ENCODE peak calls at places on chromosome X, in four cellular contexts. One of them, this sample, is unnamed.

GRCh38 chrX:44872319-44872816 is 620 bp upstream of the KDM6A start:
- DNase-seq in neural progenitor cell: no peak
- DNase-seq in ascending aorta: peak; percentile 71
- DNase-seq in NB4: no peak
- DNase-seq in this sample: no peak

GRCh38 chrX:16479206-16479869 is 170.6 kb upstream of the S100G start:
- DNase-seq in neural progenitor cell: no peak
- DNase-seq in ascending aorta: no peak
- DNase-seq in NB4: no peak
- DNase-seq in this sample: no peak

GRCh38 chrX:107324493-107325310 is 118.3 kb downstream of the DNAAF6 start:
- DNase-seq in neural progenitor cell: peak; percentile 89
- DNase-seq in ascending aorta: no peak
- DNase-seq in NB4: peak; percentile 38
- DNase-seq in this sample: peak; percentile 71

GRCh38 chrX:54921427-54922021 is 900 bp downstream of the TRO start:
- DNase-seq in neural progenitor cell: peak; percentile 92
- DNase-seq in ascending aorta: no peak
- DNase-seq in NB4: no peak
- DNase-seq in this sample: no peak

GRCh38 chrX:16081357-16081756 is 42.0 kb upstream of the GRPR start:
- DNase-seq in neural progenitor cell: no peak
- DNase-seq in ascending aorta: no peak
- DNase-seq in NB4: no peak
- DNase-seq in this sample: no peak

GRCh38 chrX:137748827-137749226 is 182.9 kb downstream of the ZIC3 start:
- DNase-seq in neural progenitor cell: peak; percentile 51
- DNase-seq in ascending aorta: no peak
- DNase-seq in NB4: no peak
- DNase-seq in this sample: peak; percentile 47

GRCh38 chrX:68822641-68823410 is 6.0 kb upstream of the EFNB1 start:
- DNase-seq in neural progenitor cell: peak; percentile 72
- DNase-seq in ascending aorta: peak; percentile 67
- DNase-seq in NB4: peak; percentile 54
- DNase-seq in this sample: peak; percentile 85

GRCh38 chrX:40573763-40574162 is 7.0 kb upstream of the ATP6AP2 start:
- DNase-seq in neural progenitor cell: no peak
- DNase-seq in ascending aorta: no peak
- DNase-seq in NB4: peak; percentile 57
- DNase-seq in this sample: peak; percentile 48

GRCh38 chrX:95875661-95876060 is 809.0 kb upstream of the DIAPH2 start:
- DNase-seq in neural progenitor cell: no peak
- DNase-seq in ascending aorta: no peak
- DNase-seq in NB4: no peak
- DNase-seq in this sample: no peak

GRCh38 chrX:24357101-24357500 is 3.3 kb upstream of the SUPT20HL1 start:
- DNase-seq in neural progenitor cell: no peak
- DNase-seq in ascending aorta: no peak
- DNase-seq in NB4: no peak
- DNase-seq in this sample: no peak

GRCh38 chrX:74449322-74449936 is 28.1 kb downstream of the SLC16A2 start:
- DNase-seq in neural progenitor cell: no peak
- DNase-seq in ascending aorta: no peak
- DNase-seq in NB4: peak; percentile 46
- DNase-seq in this sample: no peak

GRCh38 chrX:33106737-33107136 is 104.6 kb downstream of the DMD start:
- DNase-seq in neural progenitor cell: no peak
- DNase-seq in ascending aorta: no peak
- DNase-seq in NB4: no peak
- DNase-seq in this sample: no peak

GRCh38 chrX:85243155-85243554 is 424 bp downstream of the SATL1 start:
- DNase-seq in neural progenitor cell: no peak
- DNase-seq in ascending aorta: no peak
- DNase-seq in NB4: no peak
- DNase-seq in this sample: no peak

GRCh38 chrX:101206471-101206870 is 13.1 kb upstream of the DRP2 start:
- DNase-seq in neural progenitor cell: peak; percentile 9
- DNase-seq in ascending aorta: no peak
- DNase-seq in NB4: peak; percentile 48
- DNase-seq in this sample: peak; percentile 27

GRCh38 chrX:11105080-11105479 is 6.1 kb upstream of the HCCS start:
- DNase-seq in neural progenitor cell: no peak
- DNase-seq in ascending aorta: no peak
- DNase-seq in NB4: no peak
- DNase-seq in this sample: no peak

GRCh38 chrX:39201305-39201990 is 400.2 kb downstream of the MID1IP1 start:
- DNase-seq in neural progenitor cell: no peak
- DNase-seq in ascending aorta: no peak
- DNase-seq in NB4: peak; percentile 28
- DNase-seq in this sample: no peak

GRCh38 chrX:152895724-152896420 is 2.0 kb upstream of the ZNF185 start:
- DNase-seq in neural progenitor cell: no peak
- DNase-seq in ascending aorta: no peak
- DNase-seq in NB4: no peak
- DNase-seq in this sample: no peak

GRCh38 chrX:46294234-46294633 is 251.0 kb downstream of the ZNF674 start:
- DNase-seq in neural progenitor cell: no peak
- DNase-seq in ascending aorta: no peak
- DNase-seq in NB4: no peak
- DNase-seq in this sample: no peak

GRCh38 chrX:47030339-47030738 is 47.9 kb upstream of the RGN start:
- DNase-seq in neural progenitor cell: peak; percentile 73
- DNase-seq in ascending aorta: no peak
- DNase-seq in NB4: peak; percentile 67
- DNase-seq in this sample: peak; percentile 67

GRCh38 chrX:51803833-51804232 is 60.6 kb downstream of the GSPT2 start:
- DNase-seq in neural progenitor cell: no peak
- DNase-seq in ascending aorta: no peak
- DNase-seq in NB4: no peak
- DNase-seq in this sample: no peak

GRCh38 chrX:51798701-51799100 is 55.5 kb downstream of the GSPT2 start:
- DNase-seq in neural progenitor cell: no peak
- DNase-seq in ascending aorta: no peak
- DNase-seq in NB4: no peak
- DNase-seq in this sample: no peak

GRCh38 chrX:51804741-51805140 is 61.5 kb downstream of the GSPT2 start:
- DNase-seq in neural progenitor cell: no peak
- DNase-seq in ascending aorta: no peak
- DNase-seq in NB4: no peak
- DNase-seq in this sample: no peak

DNA sequence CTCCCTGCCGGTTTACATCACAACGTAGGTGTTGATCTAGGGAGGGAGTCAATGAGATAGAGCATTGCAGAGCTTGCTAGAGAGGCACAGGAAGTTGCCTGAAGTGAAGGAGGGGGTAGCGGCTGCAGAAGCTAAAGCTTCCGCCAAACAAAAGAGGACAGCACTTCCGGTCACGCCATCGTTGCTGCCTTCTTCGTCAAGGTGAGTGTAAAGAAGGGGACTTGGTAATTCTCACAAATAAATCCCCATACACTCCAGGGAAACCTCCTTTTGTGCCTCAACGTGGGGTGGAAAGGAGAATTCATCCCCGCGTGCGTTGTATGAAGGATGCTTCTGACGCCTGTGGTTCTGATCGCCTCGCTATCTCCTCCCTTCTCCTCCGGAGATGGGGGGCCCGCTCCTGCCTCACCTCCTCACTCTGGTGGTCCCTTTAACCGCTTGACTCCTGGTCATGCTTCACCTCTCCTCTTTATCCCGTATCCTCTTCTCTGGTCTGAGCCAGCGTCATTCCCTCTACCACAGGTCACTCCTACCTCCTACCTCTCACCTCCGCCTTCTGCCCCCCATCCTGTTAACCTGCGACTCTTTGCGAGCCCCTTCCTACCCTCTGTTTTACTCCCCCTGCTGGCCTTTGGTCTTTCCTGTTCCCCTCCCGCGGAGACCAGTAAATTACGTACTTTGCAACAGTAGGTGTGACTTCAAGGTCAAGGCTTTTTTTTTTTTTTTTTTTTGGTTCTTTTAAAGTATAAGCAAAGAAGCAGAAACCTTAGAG is 59.9 kb downstream of the GSPT2 start:
- DNase-seq in neural progenitor cell: peak; percentile 57
- DNase-seq in ascending aorta: peak; percentile 63
- DNase-seq in NB4: no peak
- DNase-seq in this sample: peak; percentile 57
- H3K4me3 ChIP-seq in neural progenitor cell: peak overlapping the region; percentile 59
- H3K4me3 ChIP-seq in ascending aorta: peak overlapping the region; percentile 67
- H3K4me3 ChIP-seq in NB4: no peak overlapping the region
- H3K4me3 ChIP-seq in this sample: peak overlapping the region; percentile 19

DNA sequence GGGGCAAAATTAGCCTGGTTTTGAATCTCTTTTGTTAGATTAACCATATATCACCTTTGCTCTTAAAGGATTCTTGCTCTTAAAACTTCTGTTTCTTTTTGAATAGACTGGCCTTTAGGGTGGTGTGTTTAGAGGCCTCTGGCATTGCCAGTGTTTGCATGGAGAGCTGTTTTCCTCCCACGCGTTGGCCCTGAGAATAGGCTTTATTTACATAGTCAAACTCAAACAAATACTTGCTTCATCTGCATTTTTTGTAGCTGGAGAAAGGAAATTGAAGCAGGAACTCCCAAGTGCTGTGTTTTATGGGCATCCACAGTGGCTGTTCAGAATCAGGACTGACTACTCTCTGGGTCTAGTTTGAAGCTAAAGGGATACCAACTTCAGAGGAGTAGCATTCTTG is 2.7 kb downstream of the SHROOM2 start:
- DNase-seq in neural progenitor cell: no peak
- DNase-seq in ascending aorta: no peak
- DNase-seq in NB4: no peak
- DNase-seq in this sample: peak; percentile 75
- H3K4me3 ChIP-seq in neural progenitor cell: peak overlapping the region; percentile 14
- H3K4me3 ChIP-seq in ascending aorta: no peak overlapping the region
- H3K4me3 ChIP-seq in NB4: no peak overlapping the region
- H3K4me3 ChIP-seq in this sample: no peak overlapping the region

GRCh38 chrX:37783284-37783683 is 3.4 kb downstream of the CYBB start:
- DNase-seq in neural progenitor cell: no peak
- DNase-seq in ascending aorta: no peak
- DNase-seq in NB4: peak; percentile 83
- DNase-seq in this sample: no peak

GRCh38 chrX:37781808-37782207 is 1.9 kb downstream of the CYBB start:
- DNase-seq in neural progenitor cell: no peak
- DNase-seq in ascending aorta: no peak
- DNase-seq in NB4: no peak
- DNase-seq in this sample: no peak

GRCh38 chrX:37785569-37785968 is 5.7 kb downstream of the CYBB start:
- DNase-seq in neural progenitor cell: no peak
- DNase-seq in ascending aorta: no peak
- DNase-seq in NB4: peak; percentile 87
- DNase-seq in this sample: no peak

GRCh38 chrX:37787353-37787869 is 7.6 kb downstream of the CYBB start:
- DNase-seq in neural progenitor cell: no peak
- DNase-seq in ascending aorta: no peak
- DNase-seq in NB4: peak; percentile 77
- DNase-seq in this sample: no peak

DNA sequence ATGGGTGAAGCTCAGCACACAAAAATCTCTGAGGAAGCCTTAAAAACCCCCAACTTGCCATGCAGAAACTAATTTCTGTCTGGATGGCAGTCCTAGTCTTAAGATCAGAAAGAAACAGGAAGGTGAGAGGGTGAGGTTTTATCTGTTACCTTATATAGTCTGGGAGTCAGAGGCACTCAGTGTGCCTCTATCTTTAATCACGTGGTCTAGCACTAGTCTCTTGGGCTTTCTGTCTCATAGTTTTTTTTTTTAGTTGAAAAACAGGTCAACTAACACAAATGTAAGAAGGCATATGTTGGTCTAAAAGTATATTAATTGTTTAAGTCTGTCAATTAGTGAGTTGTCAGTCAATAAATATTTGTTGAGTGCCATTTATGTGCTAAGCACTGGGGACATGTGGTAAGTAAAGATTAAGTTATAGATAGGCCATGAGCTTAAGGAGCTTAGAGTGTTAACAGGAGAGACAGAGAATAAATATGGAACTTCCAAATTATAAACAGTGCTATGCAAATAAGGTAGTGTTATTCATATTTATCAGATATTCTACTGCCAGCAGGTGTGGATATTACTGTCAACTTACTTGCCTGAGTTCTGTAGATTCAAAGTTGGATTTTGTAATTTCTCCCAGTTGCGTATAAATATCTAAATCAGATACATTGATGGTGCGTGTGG is 6.9 kb downstream of the CYBB start:
- DNase-seq in neural progenitor cell: no peak
- DNase-seq in ascending aorta: no peak
- DNase-seq in NB4: peak; percentile 64
- DNase-seq in this sample: no peak
- H3K4me3 ChIP-seq in neural progenitor cell: no peak overlapping the region
- H3K4me3 ChIP-seq in ascending aorta: no peak overlapping the region
- H3K4me3 ChIP-seq in NB4: peak overlapping the region; percentile 40
- H3K4me3 ChIP-seq in this sample: no peak overlapping the region

GRCh38 chrX:36897690-36898089 is 110.5 kb upstream of the FAM47C start:
- DNase-seq in neural progenitor cell: no peak
- DNase-seq in ascending aorta: no peak
- DNase-seq in NB4: no peak
- DNase-seq in this sample: no peak
- H3K4me3 ChIP-seq in neural progenitor cell: no peak overlapping the region
- H3K4me3 ChIP-seq in ascending aorta: no peak overlapping the region
- H3K4me3 ChIP-seq in NB4: no peak overlapping the region
- H3K4me3 ChIP-seq in this sample: no peak overlapping the region

GRCh38 chrX:105564536-105564935 is 257.8 kb upstream of the NRK start:
- DNase-seq in neural progenitor cell: no peak
- DNase-seq in ascending aorta: no peak
- DNase-seq in NB4: peak; percentile 11
- DNase-seq in this sample: no peak
- H3K4me3 ChIP-seq in neural progenitor cell: no peak overlapping the region
- H3K4me3 ChIP-seq in ascending aorta: no peak overlapping the region
- H3K4me3 ChIP-seq in NB4: no peak overlapping the region
- H3K4me3 ChIP-seq in this sample: no peak overlapping the region

DNA sequence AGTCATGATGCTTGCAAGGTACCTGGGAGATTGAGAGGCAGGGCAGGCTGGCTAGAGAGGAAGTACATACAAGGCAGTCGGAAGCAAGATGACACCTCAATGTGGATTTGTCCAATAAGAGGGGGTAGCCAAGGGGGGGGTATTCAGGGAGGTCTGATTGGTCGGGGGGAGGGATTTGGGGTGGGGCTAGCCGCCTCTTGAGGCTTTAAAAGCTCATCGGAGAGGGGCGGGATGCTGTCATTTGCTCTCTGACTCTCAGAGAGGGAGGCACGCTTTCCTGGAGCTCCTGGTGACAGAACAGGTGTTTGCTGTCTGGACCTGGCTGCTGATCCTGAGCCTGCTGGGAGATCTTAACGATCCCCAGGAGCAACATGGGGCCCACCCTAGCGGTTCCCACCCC is at the start of gene GPR50:
- DNase-seq in neural progenitor cell: peak; percentile 41
- DNase-seq in ascending aorta: no peak
- DNase-seq in NB4: no peak
- DNase-seq in this sample: no peak
- H3K4me3 ChIP-seq in neural progenitor cell: peak within 1 kb of the TSS; percentile 60
- H3K4me3 ChIP-seq in ascending aorta: peak within 1 kb of the TSS; percentile 36
- H3K4me3 ChIP-seq in NB4: no peak within 1 kb of the TSS
- H3K4me3 ChIP-seq in this sample: no peak within 1 kb of the TSS

GRCh38 chrX:48465336-48465933 is 4.6 kb downstream of the SLC38A5 start:
- DNase-seq in neural progenitor cell: no peak
- DNase-seq in ascending aorta: no peak
- DNase-seq in NB4: no peak
- DNase-seq in this sample: no peak
- H3K4me3 ChIP-seq in neural progenitor cell: no peak overlapping the region
- H3K4me3 ChIP-seq in ascending aorta: no peak overlapping the region
- H3K4me3 ChIP-seq in NB4: no peak overlapping the region
- H3K4me3 ChIP-seq in this sample: no peak overlapping the region

This sample was measured in HAP-1.